ENCODE peak calls at places on chromosomes 13 and 19, in five cellular contexts. P is kidney, K is colonic mucosa, Q is astrocyte of the cerebellum, Y is left lung. O is an unnamed sample.

GRCh38 chr19:31715249-31715944 is 366.2 kb upstream of the TSHZ3 start:
- DNase-seq in P (no peak), K (no peak), Q (no peak), Y (no peak), O (peak; percentile 3)

GRCh38 chr19:11848594-11849263 is at the start of gene ZNF439:
- DNase-seq in P (peak; percentile 97), K (peak; percentile 98), Q (peak; percentile 3), Y (peak; percentile 94), O (peak; percentile 63)

GRCh38 chr13:41019027-41019487 is at the start of gene ELF1:
- DNase-seq in P (peak; percentile 17), K (peak; percentile 76), Q (peak; percentile 9), Y (no peak), O (peak; percentile 59)

GRCh38 chr13:64471916-64472315 is 2758.2 kb downstream of the PCDH9 start:
- DNase-seq in P (no peak), K (no peak), Q (peak; percentile 22), Y (no peak), O (peak; percentile 73)

GRCh38 chr19:58479303-58479702 is 3.2 kb downstream of the ZNF446 start:
- DNase-seq in P (no peak), K (no peak), Q (no peak), Y (no peak), O (no peak)

GRCh38 chr19:48477696-48478338 is 8.6 kb downstream of the CYTH2 start:
- DNase-seq in P (no peak), K (no peak), Q (no peak), Y (no peak), O (no peak)

GRCh38 chr13:89455741-89456140 is 1784.6 kb downstream of the SLITRK5 start:
- DNase-seq in P (no peak), K (no peak), Q (no peak), Y (no peak), O (no peak)

GRCh38 chr19:369876-370275 is 25.3 kb upstream of the MIER2 start:
- DNase-seq in P (peak; percentile 37), K (no peak), Q (no peak), Y (no peak), O (no peak)

GRCh38 chr19:18109363-18109730 is 11.8 kb downstream of the MAST3 start:
- DNase-seq in P (no peak), K (peak; percentile 58), Q (no peak), Y (no peak), O (no peak)

GRCh38 chr19:49196527-49197240 is 39.1 kb downstream of the TRPM4 start:
- DNase-seq in P (peak; percentile 89), K (peak; percentile 60), Q (no peak), Y (peak; percentile 72), O (no peak)

GRCh38 chr19:47381653-47382279 is 32.7 kb downstream of the DHX34 start:
- DNase-seq in P (no peak), K (no peak), Q (no peak), Y (peak; percentile 90), O (no peak)

GRCh38 chr13:40422588-40423235 is 243.7 kb downstream of the FOXO1 start:
- DNase-seq in P (no peak), K (no peak), Q (no peak), Y (no peak), O (no peak)

GRCh38 chr13:60329221-60329983 is 67.6 kb upstream of the TDRD3 start:
- DNase-seq in P (no peak), K (peak; percentile 42), Q (peak; percentile 5), Y (no peak), O (peak; percentile 45)

GRCh38 chr13:34671136-34671535 is 270.9 kb upstream of the NBEA start:
- DNase-seq in P (no peak), K (no peak), Q (no peak), Y (no peak), O (no peak)

GRCh38 chr19:50516859-50517703 is 3.4 kb upstream of the ASPDH start:
- DNase-seq in P (peak; percentile 72), K (no peak), Q (no peak), Y (peak; percentile 67), O (no peak)

GRCh38 chr19:45817725-45818301 is 2.7 kb upstream of the RSPH6A start:
- DNase-seq in P (no peak), K (no peak), Q (no peak), Y (peak; percentile 83), O (no peak)

GRCh38 chr13:22012676-22013075 is 341.8 kb downstream of the FGF9 start:
- DNase-seq in P (no peak), K (no peak), Q (no peak), Y (no peak), O (no peak)

GRCh38 chr19:46887240-46887782 is 26.5 kb downstream of the ARHGAP35 start:
- DNase-seq in P (no peak), K (no peak), Q (no peak), Y (no peak), O (no peak)

GRCh38 chr13:44591316-44591715 is 15.2 kb upstream of the TSC22D1 start:
- DNase-seq in P (no peak), K (no peak), Q (no peak), Y (peak; percentile 51), O (no peak)

GRCh38 chr19:12603714-12604113 is 6.9 kb downstream of the ZNF490 start:
- DNase-seq in P (no peak), K (no peak), Q (peak; percentile 73), Y (no peak), O (no peak)

GRCh38 chr13:27379126-27379525 is 45.3 kb upstream of the GTF3A start:
- DNase-seq in P (no peak), K (no peak), Q (no peak), Y (no peak), O (no peak)

GRCh38 chr13:27379694-27380596 is 44.5 kb upstream of the GTF3A start:
- DNase-seq in P (no peak), K (peak; percentile 91), Q (no peak), Y (no peak), O (peak; percentile 44)

GRCh38 chr13:27381601-27382000 is 42.8 kb upstream of the GTF3A start:
- DNase-seq in P (no peak), K (no peak), Q (no peak), Y (no peak), O (no peak)

GRCh38 chr13:27384285-27384684 is 40.1 kb upstream of the GTF3A start:
- DNase-seq in P (no peak), K (no peak), Q (no peak), Y (no peak), O (no peak)

GRCh38 chr13:27383104-27383921 is 41.1 kb upstream of the GTF3A start:
- DNase-seq in P (no peak), K (no peak), Q (no peak), Y (no peak), O (no peak)
- TF ChIP-seq CTCF in P (no peak), K (no peak), Q (no peak), Y (no peak), O (no peak)

DNA sequence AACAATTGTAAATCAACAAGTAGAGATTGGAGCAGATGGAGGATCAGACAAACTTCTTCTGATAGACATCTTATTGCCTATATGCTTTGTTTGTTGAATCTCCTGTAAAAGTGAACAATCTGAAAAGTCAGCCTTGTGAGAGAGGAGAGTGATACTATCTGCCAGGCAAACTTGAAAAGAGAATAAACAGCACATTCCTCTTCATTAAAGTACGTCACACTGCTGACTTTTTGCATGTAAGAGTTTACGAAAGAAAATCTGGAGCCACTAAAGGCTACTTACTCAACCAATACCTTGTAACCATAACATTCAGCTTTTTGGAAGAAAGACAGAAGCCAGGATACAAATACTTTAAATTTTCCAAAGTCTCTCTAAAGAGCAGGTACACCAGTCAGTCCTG is 42.5 kb downstream of the EDNRB start:
- DNase-seq in P (no peak), K (no peak), Q (no peak), Y (no peak), O (peak; percentile 20)
- TF ChIP-seq CTCF in P (no peak), K (no peak), Q (no peak), Y (no peak), O (no peak)

GRCh38 chr13:42484396-42484795 is 89.6 kb upstream of the TNFSF11 start:
- DNase-seq in P (no peak), K (no peak), Q (no peak), Y (no peak), O (peak; percentile 18)

GRCh38 chr13:42477588-42478190 is 96.3 kb upstream of the TNFSF11 start:
- DNase-seq in P (peak; percentile 38), K (no peak), Q (peak; percentile 24), Y (no peak), O (no peak)

GRCh38 chr13:42474954-42475353 is 99.0 kb upstream of the TNFSF11 start:
- DNase-seq in P (no peak), K (no peak), Q (no peak), Y (no peak), O (peak; percentile 35)

GRCh38 chr13:42478531-42479156 is 95.3 kb upstream of the TNFSF11 start:
- DNase-seq in P (no peak), K (no peak), Q (peak; percentile 29), Y (no peak), O (peak; percentile 63)
- TF ChIP-seq CTCF in P (peak; percentile 23), K (peak; percentile 34), Q (peak; percentile 67), Y (no peak), O (peak; percentile 73)

GRCh38 chr19:4831351-4832340 is at the start of gene TICAM1:
- DNase-seq in P (peak; percentile 93), K (peak; percentile 87), Q (no peak), Y (peak; percentile 95), O (peak; percentile 64)
- TF ChIP-seq CTCF in P (no peak), K (no peak), Q (no peak), Y (no peak), O (no peak)

GRCh38 chr13:51768378-51768921 is 35.5 kb downstream of the DHRS12 start:
- DNase-seq in P (no peak), K (no peak), Q (no peak), Y (no peak), O (no peak)
- TF ChIP-seq CTCF in P (no peak), K (no peak), Q (no peak), Y (no peak), O (no peak)

GRCh38 chr13:76885203-76886004 is 801 bp downstream of the KCTD12 start:
- DNase-seq in P (peak; percentile 93), K (peak; percentile 83), Q (peak; percentile 22), Y (peak; percentile 92), O (peak; percentile 84)
- TF ChIP-seq CTCF in P (peak; percentile 58), K (peak; percentile 29), Q (peak; percentile 44), Y (no peak), O (peak; percentile 57)

GRCh38 chr19:14361824-14362223 is 19.4 kb upstream of the ADGRE5 start:
- DNase-seq in P (no peak), K (no peak), Q (no peak), Y (no peak), O (peak; percentile 62)
- TF ChIP-seq CTCF in P (no peak), K (no peak), Q (no peak), Y (no peak), O (peak; percentile 20)

GRCh38 chr19:55619264-55619663 is 5.1 kb downstream of the ZNF784 start:
- DNase-seq in P (no peak), K (no peak), Q (no peak), Y (no peak), O (no peak)
- TF ChIP-seq CTCF in P (no peak), K (no peak), Q (no peak), Y (no peak), O (no peak)

GRCh38 chr13:27171830-27172494 is 351 bp upstream of the USP12 start:
- DNase-seq in P (peak; percentile 98), K (peak; percentile 92), Q (peak; percentile 68), Y (peak; percentile 99), O (peak; percentile 94)
- TF ChIP-seq CTCF in P (peak; percentile 14), K (peak; percentile 20), Q (no peak), Y (no peak), O (no peak)